ENCODE peak calls at places on chromosomes 7 and 10, in four cellular contexts. One of them, this sample, is unnamed.

GRCh38 chr10:21194510-21194993 is 297.4 kb upstream of the NEBL start:
- DNase-seq in endodermal cell: no peak
- DNase-seq in T-helper 9 cell: no peak
- DNase-seq in GM23248: no peak
- DNase-seq in this sample: no peak

GRCh38 chr10:102919237-102919959 is 1.3 kb downstream of the CNNM2 start:
- DNase-seq in endodermal cell: peak; percentile 76
- DNase-seq in T-helper 9 cell: no peak
- DNase-seq in GM23248: peak; percentile 50
- DNase-seq in this sample: peak; percentile 11

GRCh38 chr10:90740265-90740664 is 117.6 kb downstream of the HTR7 start:
- DNase-seq in T-helper 9 cell: no peak
- DNase-seq in GM23248: no peak
- DNase-seq in endodermal cell: no peak
- DNase-seq in this sample: no peak

GRCh38 chr7:103447073-103447960 is 1.3 kb upstream of the SLC26A5 start:
- DNase-seq in endodermal cell: peak; percentile 91
- DNase-seq in T-helper 9 cell: peak; percentile 7
- DNase-seq in GM23248: peak; percentile 69
- DNase-seq in this sample: peak; percentile 60

GRCh38 chr10:112981553-112981952 is 31.5 kb downstream of the TCF7L2 start:
- DNase-seq in T-helper 9 cell: no peak
- DNase-seq in endodermal cell: no peak
- DNase-seq in GM23248: no peak
- DNase-seq in this sample: no peak

GRCh38 chr7:96933067-96933645 is 72.2 kb upstream of the DLX6 start:
- DNase-seq in GM23248: no peak
- DNase-seq in T-helper 9 cell: no peak
- DNase-seq in endodermal cell: no peak
- DNase-seq in this sample: no peak

GRCh38 chr10:131822694-131823245 is 78.0 kb upstream of the PPP2R2D start:
- DNase-seq in T-helper 9 cell: no peak
- DNase-seq in GM23248: no peak
- DNase-seq in endodermal cell: peak; percentile 38
- DNase-seq in this sample: no peak

GRCh38 chr10:99654390-99654789 is 4.9 kb upstream of the ENTPD7 start:
- DNase-seq in GM23248: no peak
- DNase-seq in endodermal cell: no peak
- DNase-seq in T-helper 9 cell: no peak
- DNase-seq in this sample: no peak

GRCh38 chr10:44386546-44387052 is 1.7 kb upstream of the CXCL12 start:
- DNase-seq in T-helper 9 cell: peak; percentile 20
- DNase-seq in GM23248: peak; percentile 88
- DNase-seq in endodermal cell: peak; percentile 91
- DNase-seq in this sample: peak; percentile 86

GRCh38 chr10:80104066-80104926 is 25.8 kb downstream of the TMEM254 start:
- DNase-seq in endodermal cell: no peak
- DNase-seq in T-helper 9 cell: no peak
- DNase-seq in GM23248: peak; percentile 94
- DNase-seq in this sample: peak; percentile 89

GRCh38 chr7:54944179-54944578 is 74.6 kb upstream of the EGFR start:
- DNase-seq in GM23248: no peak
- DNase-seq in T-helper 9 cell: no peak
- DNase-seq in endodermal cell: no peak
- DNase-seq in this sample: peak; percentile 40

GRCh38 chr7:41051525-41051924 is 651.4 kb downstream of the INHBA start:
- DNase-seq in T-helper 9 cell: no peak
- DNase-seq in endodermal cell: no peak
- DNase-seq in GM23248: no peak
- DNase-seq in this sample: no peak

GRCh38 chr7:44096326-44096881 is 7.7 kb upstream of the AEBP1 start:
- DNase-seq in T-helper 9 cell: no peak
- DNase-seq in GM23248: no peak
- DNase-seq in endodermal cell: no peak
- DNase-seq in this sample: no peak

GRCh38 chr10:86512137-86512536 is 9.5 kb downstream of the WAPL start:
- DNase-seq in endodermal cell: no peak
- DNase-seq in GM23248: no peak
- DNase-seq in T-helper 9 cell: no peak
- DNase-seq in this sample: no peak

GRCh38 chr7:157041004-157041403 is 30.5 kb upstream of the MNX1 start:
- DNase-seq in T-helper 9 cell: no peak
- DNase-seq in GM23248: peak; percentile 42
- DNase-seq in endodermal cell: peak; percentile 58
- DNase-seq in this sample: no peak

GRCh38 chr10:101123085-101123814 is 7.8 kb upstream of the TLX1 start:
- DNase-seq in GM23248: peak; percentile 16
- DNase-seq in T-helper 9 cell: no peak
- DNase-seq in endodermal cell: peak; percentile 75
- DNase-seq in this sample: no peak

GRCh38 chr10:994836-995558 is 6.8 kb downstream of the GTPBP4 start:
- DNase-seq in endodermal cell: no peak
- DNase-seq in GM23248: no peak
- DNase-seq in T-helper 9 cell: no peak
- DNase-seq in this sample: no peak

GRCh38 chr7:14551326-14551725 is 351.2 kb downstream of the DGKB start:
- DNase-seq in endodermal cell: no peak
- DNase-seq in GM23248: no peak
- DNase-seq in T-helper 9 cell: no peak
- DNase-seq in this sample: no peak

GRCh38 chr7:106568680-106569499 is 92.1 kb downstream of the CCDC71L start:
- DNase-seq in GM23248: peak; percentile 82
- DNase-seq in T-helper 9 cell: no peak
- DNase-seq in endodermal cell: peak; percentile 65
- DNase-seq in this sample: peak; percentile 92

GRCh38 chr10:4812952-4813351 is 13.1 kb upstream of the AKR1E2 start:
- DNase-seq in GM23248: peak; percentile 89
- DNase-seq in T-helper 9 cell: no peak
- DNase-seq in endodermal cell: no peak
- DNase-seq in this sample: peak; percentile 46

GRCh38 chr10:3500408-3500856 is 284.6 kb downstream of the KLF6 start:
- DNase-seq in T-helper 9 cell: no peak
- DNase-seq in endodermal cell: peak; percentile 62
- DNase-seq in GM23248: peak; percentile 93
- DNase-seq in this sample: peak; percentile 99

GRCh38 chr10:70233109-70233938 is at the start of gene PPA1:
- DNase-seq in endodermal cell: peak; percentile 99
- DNase-seq in GM23248: peak; percentile 98
- DNase-seq in T-helper 9 cell: peak; percentile 98
- DNase-seq in this sample: peak; percentile 97